ENCODE peak calls at places on chromosomes 2 and 18, in nine cellular contexts. One of them, this sample, is unnamed.

GRCh38 chr2:128834203-128834602 is 515.5 kb upstream of the HS6ST1 start:
- DNase-seq in PC-3: no peak
- DNase-seq in neuronal stem cell: no peak
- DNase-seq in GM20000: no peak
- DNase-seq in retina: no peak
- DNase-seq in NCI-H774: no peak
- DNase-seq in anterior cingulate cortex: no peak
- DNase-seq in HL-60: no peak
- DNase-seq in dorsolateral prefrontal cortex: no peak
- DNase-seq in this sample: no peak

GRCh38 chr2:113060396-113060795 is 1.4 kb downstream of the IL36RN start:
- DNase-seq in PC-3: no peak
- DNase-seq in neuronal stem cell: no peak
- DNase-seq in GM20000: no peak
- DNase-seq in retina: no peak
- DNase-seq in NCI-H774: no peak
- DNase-seq in anterior cingulate cortex: no peak
- DNase-seq in HL-60: no peak
- DNase-seq in dorsolateral prefrontal cortex: no peak
- DNase-seq in this sample: peak

GRCh38 chr2:31433541-31433940 is 19.0 kb upstream of the XDH start:
- DNase-seq in PC-3: no peak
- DNase-seq in neuronal stem cell: no peak
- DNase-seq in GM20000: no peak
- DNase-seq in retina: no peak
- DNase-seq in NCI-H774: no peak
- DNase-seq in anterior cingulate cortex: no peak
- DNase-seq in HL-60: no peak
- DNase-seq in dorsolateral prefrontal cortex: no peak
- DNase-seq in this sample: no peak

GRCh38 chr2:73070651-73071451 is 661 bp downstream of the SFXN5 start:
- DNase-seq in PC-3: peak
- DNase-seq in neuronal stem cell: peak
- DNase-seq in GM20000: peak
- DNase-seq in retina: peak
- DNase-seq in NCI-H774: peak
- DNase-seq in anterior cingulate cortex: peak
- DNase-seq in HL-60: peak
- DNase-seq in dorsolateral prefrontal cortex: peak
- DNase-seq in this sample: peak

GRCh38 chr2:196314780-196315179 is 143.4 kb upstream of the STK17B start:
- DNase-seq in PC-3: peak
- DNase-seq in neuronal stem cell: no peak
- DNase-seq in GM20000: no peak
- DNase-seq in retina: no peak
- DNase-seq in NCI-H774: no peak
- DNase-seq in anterior cingulate cortex: no peak
- DNase-seq in HL-60: no peak
- DNase-seq in dorsolateral prefrontal cortex: no peak
- DNase-seq in this sample: no peak

GRCh38 chr18:79612291-79613108 is 67.1 kb upstream of the CTDP1 start:
- DNase-seq in PC-3: no peak
- DNase-seq in neuronal stem cell: no peak
- DNase-seq in GM20000: no peak
- DNase-seq in retina: no peak
- DNase-seq in NCI-H774: no peak
- DNase-seq in anterior cingulate cortex: no peak
- DNase-seq in HL-60: no peak
- DNase-seq in dorsolateral prefrontal cortex: no peak
- DNase-seq in this sample: no peak

GRCh38 chr18:23935804-23936203 is 78.8 kb upstream of the TTC39C start:
- DNase-seq in PC-3: no peak
- DNase-seq in neuronal stem cell: no peak
- DNase-seq in GM20000: no peak
- DNase-seq in retina: no peak
- DNase-seq in NCI-H774: no peak
- DNase-seq in anterior cingulate cortex: no peak
- DNase-seq in HL-60: no peak
- DNase-seq in dorsolateral prefrontal cortex: no peak
- DNase-seq in this sample: no peak

GRCh38 chr2:238406998-238407285 is 19.8 kb upstream of the ASB1 start:
- DNase-seq in PC-3: no peak
- DNase-seq in neuronal stem cell: no peak
- DNase-seq in GM20000: no peak
- DNase-seq in retina: no peak
- DNase-seq in NCI-H774: no peak
- DNase-seq in anterior cingulate cortex: no peak
- DNase-seq in HL-60: no peak
- DNase-seq in dorsolateral prefrontal cortex: no peak
- DNase-seq in this sample: no peak

GRCh38 chr2:178859760-178860159 is 52.5 kb upstream of the TTN start:
- DNase-seq in PC-3: no peak
- DNase-seq in neuronal stem cell: no peak
- DNase-seq in GM20000: no peak
- DNase-seq in retina: no peak
- DNase-seq in NCI-H774: no peak
- DNase-seq in anterior cingulate cortex: no peak
- DNase-seq in HL-60: no peak
- DNase-seq in dorsolateral prefrontal cortex: no peak
- DNase-seq in this sample: no peak

GRCh38 chr2:135820003-135820618 is 16.9 kb downstream of the LCT start:
- DNase-seq in PC-3: no peak
- DNase-seq in neuronal stem cell: no peak
- DNase-seq in GM20000: peak
- DNase-seq in retina: no peak
- DNase-seq in NCI-H774: no peak
- DNase-seq in anterior cingulate cortex: no peak
- DNase-seq in HL-60: no peak
- DNase-seq in dorsolateral prefrontal cortex: no peak
- DNase-seq in this sample: no peak

GRCh38 chr2:55518846-55519167 is 711 bp upstream of the CFAP36 start:
- DNase-seq in PC-3: no peak
- DNase-seq in neuronal stem cell: peak
- DNase-seq in GM20000: peak
- DNase-seq in retina: no peak
- DNase-seq in NCI-H774: peak
- DNase-seq in anterior cingulate cortex: no peak
- DNase-seq in HL-60: no peak
- DNase-seq in dorsolateral prefrontal cortex: no peak
- DNase-seq in this sample: no peak

GRCh38 chr2:142796161-142796560 is 81.3 kb upstream of the KYNU start:
- DNase-seq in PC-3: no peak
- DNase-seq in neuronal stem cell: no peak
- DNase-seq in GM20000: no peak
- DNase-seq in retina: no peak
- DNase-seq in NCI-H774: no peak
- DNase-seq in anterior cingulate cortex: no peak
- DNase-seq in HL-60: no peak
- DNase-seq in dorsolateral prefrontal cortex: no peak
- DNase-seq in this sample: no peak

GRCh38 chr2:72211777-72212515 is 64.3 kb upstream of the CYP26B1 start:
- DNase-seq in PC-3: no peak
- DNase-seq in neuronal stem cell: no peak
- DNase-seq in GM20000: no peak
- DNase-seq in retina: no peak
- DNase-seq in NCI-H774: no peak
- DNase-seq in anterior cingulate cortex: no peak
- DNase-seq in HL-60: no peak
- DNase-seq in dorsolateral prefrontal cortex: no peak
- DNase-seq in this sample: no peak

GRCh38 chr2:10778724-10779115 is 33.9 kb downstream of the PDIA6 start:
- DNase-seq in PC-3: no peak
- DNase-seq in neuronal stem cell: no peak
- DNase-seq in GM20000: no peak
- DNase-seq in retina: no peak
- DNase-seq in NCI-H774: no peak
- DNase-seq in anterior cingulate cortex: no peak
- DNase-seq in HL-60: no peak
- DNase-seq in dorsolateral prefrontal cortex: no peak
- DNase-seq in this sample: no peak

GRCh38 chr2:182618672-182619079 is 97.4 kb upstream of the DNAJC10 start:
- DNase-seq in PC-3: peak
- DNase-seq in neuronal stem cell: no peak
- DNase-seq in GM20000: no peak
- DNase-seq in retina: no peak
- DNase-seq in NCI-H774: no peak
- DNase-seq in anterior cingulate cortex: no peak
- DNase-seq in HL-60: no peak
- DNase-seq in dorsolateral prefrontal cortex: no peak
- DNase-seq in this sample: no peak

GRCh38 chr2:201118957-201119848 is 3.2 kb downstream of the CFLAR start:
- DNase-seq in PC-3: peak
- DNase-seq in neuronal stem cell: no peak
- DNase-seq in GM20000: no peak
- DNase-seq in retina: no peak
- DNase-seq in NCI-H774: no peak
- DNase-seq in anterior cingulate cortex: no peak
- DNase-seq in HL-60: peak
- DNase-seq in dorsolateral prefrontal cortex: no peak
- DNase-seq in this sample: no peak

GRCh38 chr2:166610180-166610919 is 116.3 kb upstream of the SCN7A start:
- DNase-seq in PC-3: no peak
- DNase-seq in neuronal stem cell: no peak
- DNase-seq in GM20000: no peak
- DNase-seq in retina: peak
- DNase-seq in NCI-H774: no peak
- DNase-seq in anterior cingulate cortex: no peak
- DNase-seq in HL-60: no peak
- DNase-seq in dorsolateral prefrontal cortex: no peak
- DNase-seq in this sample: no peak

GRCh38 chr2:149370061-149370775 is 39.8 kb downstream of the LYPD6 start:
- DNase-seq in PC-3: no peak
- DNase-seq in neuronal stem cell: no peak
- DNase-seq in GM20000: no peak
- DNase-seq in retina: no peak
- DNase-seq in NCI-H774: no peak
- DNase-seq in anterior cingulate cortex: no peak
- DNase-seq in HL-60: no peak
- DNase-seq in dorsolateral prefrontal cortex: no peak
- DNase-seq in this sample: no peak

GRCh38 chr18:78789850-78790249 is 189.8 kb upstream of the SALL3 start:
- DNase-seq in PC-3: no peak
- DNase-seq in neuronal stem cell: no peak
- DNase-seq in GM20000: no peak
- DNase-seq in retina: no peak
- DNase-seq in NCI-H774: no peak
- DNase-seq in anterior cingulate cortex: no peak
- DNase-seq in HL-60: no peak
- DNase-seq in dorsolateral prefrontal cortex: no peak
- DNase-seq in this sample: no peak

GRCh38 chr2:234038076-234038802 is 12.3 kb upstream of the SPP2 start:
- DNase-seq in PC-3: no peak
- DNase-seq in neuronal stem cell: no peak
- DNase-seq in GM20000: no peak
- DNase-seq in retina: no peak
- DNase-seq in NCI-H774: no peak
- DNase-seq in anterior cingulate cortex: no peak
- DNase-seq in HL-60: no peak
- DNase-seq in dorsolateral prefrontal cortex: no peak
- DNase-seq in this sample: no peak

GRCh38 chr2:47072018-47072691 is 83.0 kb downstream of the STPG4 start:
- DNase-seq in PC-3: no peak
- DNase-seq in neuronal stem cell: no peak
- DNase-seq in GM20000: no peak
- DNase-seq in retina: peak
- DNase-seq in NCI-H774: no peak
- DNase-seq in anterior cingulate cortex: peak
- DNase-seq in HL-60: peak
- DNase-seq in dorsolateral prefrontal cortex: peak
- DNase-seq in this sample: peak

GRCh38 chr18:34650121-34650545 is 60.0 kb upstream of the DTNA start:
- DNase-seq in PC-3: peak
- DNase-seq in neuronal stem cell: no peak
- DNase-seq in GM20000: no peak
- DNase-seq in retina: no peak
- DNase-seq in NCI-H774: no peak
- DNase-seq in anterior cingulate cortex: no peak
- DNase-seq in HL-60: no peak
- DNase-seq in dorsolateral prefrontal cortex: no peak
- DNase-seq in this sample: no peak

GRCh38 chr18:79600141-79600540 is 79.5 kb upstream of the CTDP1 start:
- DNase-seq in PC-3: no peak
- DNase-seq in neuronal stem cell: no peak
- DNase-seq in GM20000: no peak
- DNase-seq in retina: no peak
- DNase-seq in NCI-H774: no peak
- DNase-seq in anterior cingulate cortex: no peak
- DNase-seq in HL-60: no peak
- DNase-seq in dorsolateral prefrontal cortex: no peak
- DNase-seq in this sample: no peak

GRCh38 chr2:151239624-151240023 is 22.0 kb downstream of the RBM43 start:
- DNase-seq in PC-3: no peak
- DNase-seq in neuronal stem cell: no peak
- DNase-seq in GM20000: no peak
- DNase-seq in retina: no peak
- DNase-seq in NCI-H774: no peak
- DNase-seq in anterior cingulate cortex: no peak
- DNase-seq in HL-60: no peak
- DNase-seq in dorsolateral prefrontal cortex: no peak
- DNase-seq in this sample: no peak

GRCh38 chr2:212892193-212892592 is 259.2 kb downstream of the IKZF2 start:
- DNase-seq in PC-3: peak
- DNase-seq in neuronal stem cell: no peak
- DNase-seq in GM20000: no peak
- DNase-seq in retina: no peak
- DNase-seq in NCI-H774: no peak
- DNase-seq in anterior cingulate cortex: no peak
- DNase-seq in HL-60: no peak
- DNase-seq in dorsolateral prefrontal cortex: no peak
- DNase-seq in this sample: no peak

GRCh38 chr2:227301523-227301922 is 23.5 kb upstream of the MFF start:
- DNase-seq in PC-3: no peak
- DNase-seq in neuronal stem cell: no peak
- DNase-seq in GM20000: no peak
- DNase-seq in retina: no peak
- DNase-seq in NCI-H774: no peak
- DNase-seq in anterior cingulate cortex: no peak
- DNase-seq in HL-60: no peak
- DNase-seq in dorsolateral prefrontal cortex: no peak
- DNase-seq in this sample: no peak

GRCh38 chr18:65751145-65752085 is 603 bp downstream of the CDH7 start:
- DNase-seq in PC-3: no peak
- DNase-seq in neuronal stem cell: peak
- DNase-seq in GM20000: no peak
- DNase-seq in retina: no peak
- DNase-seq in NCI-H774: peak
- DNase-seq in anterior cingulate cortex: no peak
- DNase-seq in HL-60: no peak
- DNase-seq in dorsolateral prefrontal cortex: peak
- DNase-seq in this sample: no peak

GRCh38 chr2:166373951-166374350 is 1.8 kb downstream of the SCN9A start:
- DNase-seq in PC-3: peak
- DNase-seq in neuronal stem cell: no peak
- DNase-seq in GM20000: no peak
- DNase-seq in retina: no peak
- DNase-seq in NCI-H774: no peak
- DNase-seq in anterior cingulate cortex: no peak
- DNase-seq in HL-60: no peak
- DNase-seq in dorsolateral prefrontal cortex: no peak
- DNase-seq in this sample: no peak

GRCh38 chr2:150679456-150680120 is 192.1 kb upstream of the RND3 start:
- DNase-seq in PC-3: no peak
- DNase-seq in neuronal stem cell: no peak
- DNase-seq in GM20000: no peak
- DNase-seq in retina: no peak
- DNase-seq in NCI-H774: no peak
- DNase-seq in anterior cingulate cortex: no peak
- DNase-seq in HL-60: no peak
- DNase-seq in dorsolateral prefrontal cortex: no peak
- DNase-seq in this sample: no peak